ENCODE peak calls at places on chromosomes 4 and X, in six cellular contexts. One of them, this sample, is unnamed.

GRCh38 chrX:16712116-16712824 is at the start of gene CTPS2:
- DNase-seq in ovary: peak
- DNase-seq in astrocyte of the cerebellum: no peak
- DNase-seq in epithelial cell of esophagus: peak
- DNase-seq in H9: peak
- DNase-seq in A549: peak
- DNase-seq in this sample: peak

GRCh38 chr4:168188754-168189153 is 96.4 kb downstream of the ANXA10 start:
- DNase-seq in ovary: no peak
- DNase-seq in astrocyte of the cerebellum: no peak
- DNase-seq in epithelial cell of esophagus: no peak
- DNase-seq in H9: no peak
- DNase-seq in A549: no peak
- DNase-seq in this sample: no peak

GRCh38 chrX:68994135-68994882 is 165.5 kb downstream of the EFNB1 start:
- DNase-seq in ovary: no peak
- DNase-seq in astrocyte of the cerebellum: no peak
- DNase-seq in epithelial cell of esophagus: no peak
- DNase-seq in H9: peak
- DNase-seq in A549: no peak
- DNase-seq in this sample: no peak

GRCh38 chr4:707929-708630 is 2.4 kb downstream of the PCGF3 start:
- DNase-seq in ovary: no peak
- DNase-seq in astrocyte of the cerebellum: no peak
- DNase-seq in epithelial cell of esophagus: no peak
- DNase-seq in H9: no peak
- DNase-seq in A549: no peak
- DNase-seq in this sample: no peak

GRCh38 chrX:153989971-153990655 is 17.6 kb downstream of the TMEM187 start:
- DNase-seq in ovary: no peak
- DNase-seq in astrocyte of the cerebellum: no peak
- DNase-seq in epithelial cell of esophagus: no peak
- DNase-seq in H9: no peak
- DNase-seq in A549: no peak
- DNase-seq in this sample: no peak

GRCh38 chr4:26687728-26688127 is 103.8 kb downstream of the TBC1D19 start:
- DNase-seq in ovary: no peak
- DNase-seq in astrocyte of the cerebellum: peak
- DNase-seq in epithelial cell of esophagus: peak
- DNase-seq in H9: no peak
- DNase-seq in A549: no peak
- DNase-seq in this sample: no peak

GRCh38 chrX:17007134-17007768 is 60.8 kb downstream of the REPS2 start:
- DNase-seq in ovary: no peak
- DNase-seq in astrocyte of the cerebellum: no peak
- DNase-seq in epithelial cell of esophagus: peak
- DNase-seq in H9: peak
- DNase-seq in A549: peak
- DNase-seq in this sample: no peak

GRCh38 chr4:69532125-69532524 is 36.4 kb upstream of the UGT2B4 start:
- DNase-seq in ovary: no peak
- DNase-seq in astrocyte of the cerebellum: no peak
- DNase-seq in epithelial cell of esophagus: no peak
- DNase-seq in H9: no peak
- DNase-seq in A549: no peak
- DNase-seq in this sample: no peak

GRCh38 chrX:46758956-46759644 is at the start of gene SLC9A7:
- DNase-seq in ovary: peak
- DNase-seq in astrocyte of the cerebellum: peak
- DNase-seq in epithelial cell of esophagus: peak
- DNase-seq in H9: peak
- DNase-seq in A549: peak
- DNase-seq in this sample: peak

GRCh38 chrX:144791298-144791697 is 456.0 kb upstream of the SPANXN1 start:
- DNase-seq in ovary: no peak
- DNase-seq in astrocyte of the cerebellum: no peak
- DNase-seq in epithelial cell of esophagus: peak
- DNase-seq in H9: no peak
- DNase-seq in A549: no peak
- DNase-seq in this sample: no peak

DNA sequence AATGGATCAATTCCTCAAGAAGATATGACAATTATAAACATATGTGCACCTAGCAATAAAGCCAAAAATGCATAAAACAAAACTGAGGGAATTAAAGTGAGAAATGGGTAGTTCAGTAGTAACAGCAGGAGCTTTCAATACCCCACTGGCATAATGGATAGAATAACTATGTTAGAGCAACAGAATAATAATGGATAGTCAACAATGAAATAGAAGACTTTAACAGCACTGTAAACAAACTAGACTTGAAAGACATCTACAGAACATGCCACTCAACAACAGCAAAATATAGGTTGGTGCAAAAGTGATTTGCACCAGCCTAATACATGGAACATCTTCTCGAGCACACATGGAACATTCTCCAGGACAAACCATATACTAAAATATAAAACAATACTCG is 20.0 kb upstream of the MBNL3 start:
- DNase-seq in ovary: no peak
- DNase-seq in astrocyte of the cerebellum: no peak
- DNase-seq in epithelial cell of esophagus: no peak
- DNase-seq in H9: no peak
- DNase-seq in A549: no peak
- DNase-seq in this sample: no peak
- TF ChIP-seq CTCF in ovary: no peak
- TF ChIP-seq CTCF in astrocyte of the cerebellum: no peak
- TF ChIP-seq CTCF in epithelial cell of esophagus: no peak
- TF ChIP-seq CTCF in H9: no peak
- TF ChIP-seq CTCF in A549: no peak
- TF ChIP-seq CTCF in this sample: no peak

GRCh38 chr4:72031868-72032619 is at the start of gene NPFFR2:
- DNase-seq in ovary: no peak
- DNase-seq in astrocyte of the cerebellum: peak
- DNase-seq in epithelial cell of esophagus: peak
- DNase-seq in H9: peak
- DNase-seq in A549: no peak
- DNase-seq in this sample: peak
- TF ChIP-seq CTCF in ovary: no peak
- TF ChIP-seq CTCF in astrocyte of the cerebellum: no peak
- TF ChIP-seq CTCF in epithelial cell of esophagus: no peak
- TF ChIP-seq CTCF in H9: peak
- TF ChIP-seq CTCF in A549: no peak
- TF ChIP-seq CTCF in this sample: no peak

GRCh38 chrX:148535639-148536038 is 35.2 kb downstream of the AFF2 start:
- DNase-seq in ovary: no peak
- DNase-seq in astrocyte of the cerebellum: no peak
- DNase-seq in epithelial cell of esophagus: peak
- DNase-seq in H9: no peak
- DNase-seq in A549: no peak
- DNase-seq in this sample: no peak

GRCh38 chrX:148530464-148531077 is 30.2 kb downstream of the AFF2 start:
- DNase-seq in ovary: no peak
- DNase-seq in astrocyte of the cerebellum: peak
- DNase-seq in epithelial cell of esophagus: peak
- DNase-seq in H9: no peak
- DNase-seq in A549: peak
- DNase-seq in this sample: no peak
- TF ChIP-seq CTCF in ovary: no peak
- TF ChIP-seq CTCF in astrocyte of the cerebellum: peak
- TF ChIP-seq CTCF in epithelial cell of esophagus: peak
- TF ChIP-seq CTCF in H9: peak
- TF ChIP-seq CTCF in A549: no peak
- TF ChIP-seq CTCF in this sample: peak

GRCh38 chr4:171651071-171651470 is 162.1 kb upstream of the GALNTL6 start:
- DNase-seq in ovary: no peak
- DNase-seq in astrocyte of the cerebellum: no peak
- DNase-seq in epithelial cell of esophagus: no peak
- DNase-seq in H9: no peak
- DNase-seq in A549: no peak
- DNase-seq in this sample: no peak

GRCh38 chr4:171646984-171647383 is 166.2 kb upstream of the GALNTL6 start:
- DNase-seq in ovary: no peak
- DNase-seq in astrocyte of the cerebellum: no peak
- DNase-seq in epithelial cell of esophagus: no peak
- DNase-seq in H9: no peak
- DNase-seq in A549: no peak
- DNase-seq in this sample: no peak

GRCh38 chr4:171648926-171649325 is 164.3 kb upstream of the GALNTL6 start:
- DNase-seq in ovary: no peak
- DNase-seq in astrocyte of the cerebellum: no peak
- DNase-seq in epithelial cell of esophagus: no peak
- DNase-seq in H9: no peak
- DNase-seq in A549: no peak
- DNase-seq in this sample: no peak

GRCh38 chr4:171644430-171645057 is 168.7 kb upstream of the GALNTL6 start:
- DNase-seq in ovary: no peak
- DNase-seq in astrocyte of the cerebellum: no peak
- DNase-seq in epithelial cell of esophagus: no peak
- DNase-seq in H9: peak
- DNase-seq in A549: no peak
- DNase-seq in this sample: no peak

GRCh38 chr4:171650543-171650942 is 162.7 kb upstream of the GALNTL6 start:
- DNase-seq in ovary: no peak
- DNase-seq in astrocyte of the cerebellum: no peak
- DNase-seq in epithelial cell of esophagus: no peak
- DNase-seq in H9: peak
- DNase-seq in A549: no peak
- DNase-seq in this sample: peak
- TF ChIP-seq CTCF in ovary: no peak
- TF ChIP-seq CTCF in astrocyte of the cerebellum: no peak
- TF ChIP-seq CTCF in epithelial cell of esophagus: no peak
- TF ChIP-seq CTCF in H9: peak
- TF ChIP-seq CTCF in A549: no peak
- TF ChIP-seq CTCF in this sample: peak

DNA sequence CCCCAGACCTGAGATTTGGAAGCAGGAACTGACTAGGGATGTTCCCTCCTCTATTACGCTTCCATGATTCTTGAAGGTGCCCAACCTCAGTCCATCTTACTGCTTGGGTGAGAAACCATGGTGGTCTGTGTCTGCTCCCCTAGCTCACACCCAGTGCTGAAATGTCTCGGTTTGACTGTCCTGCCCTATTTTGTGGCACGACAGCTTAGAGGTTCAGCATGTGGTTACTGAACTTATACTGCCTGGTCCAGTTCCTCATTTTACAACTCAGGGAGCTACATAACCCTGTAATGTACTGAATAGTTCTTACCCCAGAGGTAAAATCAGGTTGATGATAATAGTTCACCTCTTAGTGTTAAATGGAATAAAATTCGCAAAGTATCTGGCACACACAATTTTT is 203.1 kb downstream of the RBM46 start:
- DNase-seq in ovary: no peak
- DNase-seq in astrocyte of the cerebellum: no peak
- DNase-seq in epithelial cell of esophagus: no peak
- DNase-seq in H9: no peak
- DNase-seq in A549: no peak
- DNase-seq in this sample: no peak
- TF ChIP-seq CTCF in ovary: no peak
- TF ChIP-seq CTCF in astrocyte of the cerebellum: no peak
- TF ChIP-seq CTCF in epithelial cell of esophagus: no peak
- TF ChIP-seq CTCF in H9: no peak
- TF ChIP-seq CTCF in A549: no peak
- TF ChIP-seq CTCF in this sample: no peak

GRCh38 chr4:5462254-5462835 is 246.0 kb downstream of the EVC2 start:
- DNase-seq in ovary: no peak
- DNase-seq in astrocyte of the cerebellum: no peak
- DNase-seq in epithelial cell of esophagus: no peak
- DNase-seq in H9: no peak
- DNase-seq in A549: no peak
- DNase-seq in this sample: no peak

GRCh38 chr4:5458676-5459075 is 249.7 kb downstream of the EVC2 start:
- DNase-seq in ovary: no peak
- DNase-seq in astrocyte of the cerebellum: no peak
- DNase-seq in epithelial cell of esophagus: no peak
- DNase-seq in H9: no peak
- DNase-seq in A549: no peak
- DNase-seq in this sample: no peak

GRCh38 chr4:5461477-5461876 is 246.9 kb downstream of the EVC2 start:
- DNase-seq in ovary: no peak
- DNase-seq in astrocyte of the cerebellum: no peak
- DNase-seq in epithelial cell of esophagus: no peak
- DNase-seq in H9: no peak
- DNase-seq in A549: no peak
- DNase-seq in this sample: no peak

GRCh38 chr4:5459236-5459635 is 249.1 kb downstream of the EVC2 start:
- DNase-seq in ovary: no peak
- DNase-seq in astrocyte of the cerebellum: no peak
- DNase-seq in epithelial cell of esophagus: no peak
- DNase-seq in H9: no peak
- DNase-seq in A549: no peak
- DNase-seq in this sample: no peak

GRCh38 chr4:5460106-5460801 is 248.1 kb downstream of the EVC2 start:
- DNase-seq in ovary: no peak
- DNase-seq in astrocyte of the cerebellum: no peak
- DNase-seq in epithelial cell of esophagus: peak
- DNase-seq in H9: peak
- DNase-seq in A549: peak
- DNase-seq in this sample: peak
- TF ChIP-seq CTCF in ovary: no peak
- TF ChIP-seq CTCF in astrocyte of the cerebellum: peak
- TF ChIP-seq CTCF in epithelial cell of esophagus: peak
- TF ChIP-seq CTCF in H9: peak
- TF ChIP-seq CTCF in A549: peak
- TF ChIP-seq CTCF in this sample: peak

GRCh38 chr4:12729384-12729783 is 754.8 kb downstream of the RAB28 start:
- DNase-seq in ovary: no peak
- DNase-seq in astrocyte of the cerebellum: peak
- DNase-seq in epithelial cell of esophagus: peak
- DNase-seq in H9: no peak
- DNase-seq in A549: peak
- DNase-seq in this sample: no peak
- TF ChIP-seq CTCF in ovary: no peak
- TF ChIP-seq CTCF in astrocyte of the cerebellum: peak
- TF ChIP-seq CTCF in epithelial cell of esophagus: peak
- TF ChIP-seq CTCF in H9: peak
- TF ChIP-seq CTCF in A549: peak
- TF ChIP-seq CTCF in this sample: peak

GRCh38 chrX:141469469-141469868 is 115.1 kb downstream of the SPANXA1 start:
- DNase-seq in ovary: no peak
- DNase-seq in astrocyte of the cerebellum: no peak
- DNase-seq in epithelial cell of esophagus: peak
- DNase-seq in H9: no peak
- DNase-seq in A549: peak
- DNase-seq in this sample: no peak

GRCh38 chrX:141468940-141469339 is 115.6 kb downstream of the SPANXA1 start:
- DNase-seq in ovary: no peak
- DNase-seq in astrocyte of the cerebellum: peak
- DNase-seq in epithelial cell of esophagus: peak
- DNase-seq in H9: no peak
- DNase-seq in A549: peak
- DNase-seq in this sample: no peak

GRCh38 chrX:141467442-141467841 is 117.1 kb downstream of the SPANXA1 start:
- DNase-seq in ovary: no peak
- DNase-seq in astrocyte of the cerebellum: no peak
- DNase-seq in epithelial cell of esophagus: peak
- DNase-seq in H9: no peak
- DNase-seq in A549: peak
- DNase-seq in this sample: no peak
- TF ChIP-seq CTCF in ovary: no peak
- TF ChIP-seq CTCF in astrocyte of the cerebellum: no peak
- TF ChIP-seq CTCF in epithelial cell of esophagus: peak
- TF ChIP-seq CTCF in H9: peak
- TF ChIP-seq CTCF in A549: no peak
- TF ChIP-seq CTCF in this sample: peak